ENCODE peak calls at places on chromosomes 4 and X, in five cellular contexts. Q, H, E, S and T are unnamed samples.

GRCh38 chr4:14180166-14180565 is 552.6 kb upstream of the BOD1L1 start:
- DNase-seq in Q (no peak), H (no peak), E (no peak), S (no peak), T (no peak)

GRCh38 chr4:22881416-22881815 is 188.7 kb downstream of the GBA3 start:
- DNase-seq in Q (no peak), H (no peak), E (no peak), S (no peak), T (no peak)

GRCh38 chr4:6071191-6071958 is 53.1 kb upstream of the C4orf50 start:
- DNase-seq in Q (no peak), H (no peak), E (no peak), S (no peak), T (no peak)

GRCh38 chr4:184676093-184676492 is 26.6 kb downstream of the PRIMPOL start:
- DNase-seq in Q (no peak), H (no peak), E (no peak), S (no peak), T (no peak)

GRCh38 chrX:104318330-104319009 is 63.7 kb upstream of the ESX1 start:
- DNase-seq in Q (no peak), H (no peak), E (no peak), S (no peak), T (no peak)

GRCh38 chrX:2712890-2713860 is 22.1 kb downstream of the CD99 start:
- DNase-seq in Q (no peak), H (no peak), E (no peak), S (no peak), T (no peak)

GRCh38 chr4:73815145-73815544 is 21.3 kb upstream of the CXCL6 start:
- DNase-seq in Q (no peak), H (no peak), E (no peak), S (no peak), T (no peak)

GRCh38 chr4:152860057-152860456 is 76.1 kb upstream of the FHDC1 start:
- DNase-seq in Q (no peak), H (no peak), E (no peak), S (no peak), T (no peak)

GRCh38 chr4:168247603-168248002 is 70.9 kb downstream of the DDX60 start:
- DNase-seq in Q (no peak), H (no peak), E (no peak), S (no peak), T (no peak)

GRCh38 chr4:78618426-78618825 is 66.9 kb downstream of the ANXA3 start:
- DNase-seq in Q (no peak), H (no peak), E (no peak), S (no peak), T (no peak)

GRCh38 chrX:135009057-135009605 is 13.2 kb downstream of the RTL8B start:
- DNase-seq in Q (no peak), H (no peak), E (no peak), S (no peak), T (no peak)

GRCh38 chr4:52892880-52893279 is 30.8 kb downstream of the RASL11B start:
- DNase-seq in Q (no peak), H (no peak), E (no peak), S (no peak), T (no peak)

GRCh38 chr4:71009796-71010588 is 16.5 kb downstream of the DCK start:
- DNase-seq in Q (no peak), H (no peak), E (peak; percentile 34), S (no peak), T (no peak)

GRCh38 chr4:44760142-44760898 is 34.0 kb upstream of the GNPDA2 start:
- DNase-seq in Q (no peak), H (no peak), E (peak; percentile 7), S (no peak), T (no peak)

GRCh38 chr4:6888506-6889071 is 21.0 kb upstream of the TBC1D14 start:
- DNase-seq in Q (no peak), H (no peak), E (no peak), S (no peak), T (no peak)

GRCh38 chrX:66684196-66684595 is 45.3 kb upstream of the EDA2R start:
- DNase-seq in Q (no peak), H (no peak), E (no peak), S (no peak), T (no peak)

GRCh38 chrX:40097101-40097491 is 662 bp downstream of the BCOR start:
- DNase-seq in Q (no peak), H (no peak), E (no peak), S (no peak), T (no peak)

GRCh38 chr4:108204518-108204917 is 35.8 kb upstream of the LEF1 start:
- DNase-seq in Q (no peak), H (no peak), E (no peak), S (no peak), T (no peak)

GRCh38 chr4:113759696-113760093 is 1.8 kb downstream of the CAMK2D start:
- DNase-seq in Q (no peak), H (no peak), E (no peak), S (no peak), T (no peak)

GRCh38 chrX:78506248-78506647 is 152.9 kb downstream of the RTL3 start:
- DNase-seq in Q (no peak), H (no peak), E (no peak), S (no peak), T (no peak)

GRCh38 chrX:80765226-80765625 is 44.5 kb downstream of the BRWD3 start:
- DNase-seq in Q (no peak), H (no peak), E (no peak), S (no peak), T (no peak)

GRCh38 chr4:99824070-99824599 is 7.5 kb downstream of the DAPP1 start:
- DNase-seq in Q (no peak), H (no peak), E (no peak), S (no peak), T (no peak)

GRCh38 chr4:180057198-180057821 is 2185.9 kb upstream of the TENM3 start:
- DNase-seq in Q (no peak), H (no peak), E (peak; percentile 15), S (no peak), T (no peak)

GRCh38 chr4:73127839-73128448 is 58.4 kb upstream of the COX18 start:
- DNase-seq in Q (peak; percentile 8), H (no peak), E (peak; percentile 40), S (no peak), T (no peak)

GRCh38 chr4:152094851-152095700 is 334.3 kb upstream of the GATB start:
- DNase-seq in Q (no peak), H (no peak), E (no peak), S (no peak), T (no peak)